ENCODE peak calls at places on chromosomes 4 and X, in five cellular contexts. C, G, B, X and M are unnamed samples.
A peak's percentile ranks its signal among the peaks of the same experiment; 100 is the strongest.

GRCh38 chr4:130563185-130563890 is 1467.4 kb downstream of the C4orf33 start:
- DNase-seq in C (peak; percentile 81), B (peak; percentile 82), X (peak; percentile 49), G (peak; percentile 88), M (no peak)

GRCh38 chr4:77473509-77473908 is 132.1 kb upstream of the CXCL13 start:
- DNase-seq in G (peak; percentile 64), X (peak; percentile 53), B (peak; percentile 37), C (peak; percentile 47), M (no peak)

GRCh38 chr4:156388826-156389225 is 435.2 kb upstream of the CTSO start:
- DNase-seq in B (no peak), X (peak; percentile 63), C (no peak), G (no peak), M (no peak)

GRCh38 chr4:185015108-185015507 is 3.2 kb upstream of the HELT start:
- DNase-seq in B (no peak), C (no peak), X (no peak), G (no peak), M (no peak)

GRCh38 chr4:1238676-1239000 is 10.3 kb downstream of the CTBP1 start:
- DNase-seq in G (no peak), B (no peak), C (no peak), X (no peak), M (peak; percentile 51)

GRCh38 chr4:132437117-132437516 is 712.0 kb upstream of the PCDH10 start:
- DNase-seq in G (no peak), B (no peak), C (no peak), X (no peak), M (no peak)

GRCh38 chr4:147842573-147842972 is 110.7 kb downstream of the ARHGAP10 start:
- DNase-seq in C (no peak), B (no peak), X (no peak), G (no peak), M (no peak)

GRCh38 chr4:86015412-86016350 is 344.2 kb downstream of the MAPK10 start:
- DNase-seq in X (no peak), G (no peak), C (no peak), B (no peak), M (no peak)

GRCh38 chr4:137961051-137961438 is 281.1 kb downstream of the SLC7A11 start:
- DNase-seq in X (peak; percentile 73), C (no peak), G (no peak), B (no peak), M (no peak)

GRCh38 chr4:155391932-155392331 is 15.2 kb upstream of the MAP9 start:
- DNase-seq in B (no peak), C (no peak), X (no peak), G (no peak), M (no peak)

GRCh38 chrX:101206471-101206870 is 13.1 kb upstream of the DRP2 start:
- DNase-seq in B (peak; percentile 9), C (no peak), X (peak; percentile 58), G (no peak), M (no peak)
- TF ChIP-seq CTCF in B (peak; percentile 38), C (peak; percentile 53), X (peak; percentile 57), G (peak; percentile 64), M (peak; percentile 14)

DNA sequence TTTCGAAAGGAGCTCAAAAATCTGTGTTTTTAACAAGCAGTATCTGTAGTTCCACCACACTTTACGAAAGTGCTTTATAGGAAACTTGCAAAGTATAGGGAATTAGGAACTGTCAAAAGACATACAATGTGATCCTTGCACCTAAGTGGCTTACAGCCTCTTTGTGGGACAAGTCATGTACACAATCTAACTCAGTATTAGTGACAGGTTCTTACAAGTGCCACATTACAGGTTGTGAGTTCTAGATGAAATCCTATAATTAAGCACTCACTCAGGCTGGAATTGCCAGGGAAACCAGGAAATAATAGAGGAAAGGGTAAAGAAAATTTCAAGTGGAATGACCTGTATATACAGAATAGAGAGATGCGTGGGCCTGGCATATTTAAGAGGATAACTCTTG is 567.3 kb upstream of the ATOH1 start:
- DNase-seq in B (no peak), C (no peak), G (no peak), X (no peak), M (no peak)
- H3K9ac ChIP-seq in B (no peak overlapping the region), C (no peak overlapping the region), G (no peak overlapping the region), X (no peak overlapping the region), M (no peak overlapping the region)

GRCh38 chr4:127406187-127406586 is 226.6 kb upstream of the INTU start:
- DNase-seq in G (no peak), B (no peak), X (no peak), C (no peak), M (no peak)

GRCh38 chr4:127403523-127404084 is 229.2 kb upstream of the INTU start:
- DNase-seq in B (no peak), G (no peak), C (no peak), X (no peak), M (no peak)

GRCh38 chr4:127400736-127401346 is 231.9 kb upstream of the INTU start:
- DNase-seq in G (peak; percentile 86), C (peak; percentile 73), B (peak; percentile 70), X (peak; percentile 68), M (no peak)
- TF ChIP-seq CTCF in G (peak; percentile 91), C (peak; percentile 86), B (peak; percentile 84), X (peak; percentile 75), M (peak; percentile 70)

GRCh38 chr4:6282247-6282646 is 12.6 kb downstream of the WFS1 start:
- DNase-seq in X (no peak), G (no peak), B (no peak), C (no peak), M (no peak)

GRCh38 chr4:6279582-6280289 is 10.1 kb downstream of the WFS1 start:
- DNase-seq in X (no peak), C (no peak), B (no peak), G (no peak), M (no peak)

GRCh38 chr4:6280365-6280996 is 10.8 kb downstream of the WFS1 start:
- DNase-seq in G (peak; percentile 58), B (no peak), C (no peak), X (peak; percentile 32), M (no peak)

GRCh38 chr4:6281436-6282144 is 11.9 kb downstream of the WFS1 start:
- DNase-seq in B (no peak), G (no peak), X (no peak), C (no peak), M (peak; percentile 65)

DNA sequence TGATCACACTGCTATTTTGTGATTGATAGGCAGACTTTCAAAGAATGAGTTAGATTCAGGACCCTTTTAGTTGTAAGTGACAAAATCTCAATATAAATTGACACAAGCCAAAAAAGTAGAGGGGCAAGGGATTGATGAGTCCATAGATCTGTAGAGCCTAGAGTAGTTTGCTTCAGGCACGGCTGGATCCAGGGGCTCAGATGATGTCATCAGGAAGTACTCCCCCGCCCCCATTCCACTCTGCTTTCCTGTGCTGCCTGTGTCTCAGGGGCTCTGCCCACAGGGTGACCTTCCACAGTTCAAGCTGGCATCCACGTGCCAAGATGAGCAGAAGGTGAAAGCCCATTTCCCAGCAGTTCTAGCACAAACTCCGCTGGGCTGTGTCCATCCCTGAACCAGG is 13.6 kb downstream of the WFS1 start:
- DNase-seq in B (no peak), G (no peak), X (no peak), C (no peak), M (no peak)
- H3K9ac ChIP-seq in B (no peak overlapping the region), G (no peak overlapping the region), X (no peak overlapping the region), C (no peak overlapping the region), M (no peak overlapping the region)

GRCh38 chr4:95362906-95363578 is 185.7 kb downstream of the UNC5C start:
- DNase-seq in B (peak; percentile 49), C (peak; percentile 44), G (peak; percentile 61), X (peak; percentile 12), M (no peak)
- TF ChIP-seq CTCF in B (peak; percentile 38), C (peak; percentile 63), G (peak; percentile 59), X (peak; percentile 48), M (no peak)

GRCh38 chr4:183197140-183197539 is 98.1 kb downstream of the WWC2 start:
- DNase-seq in X (no peak), B (no peak), G (no peak), C (no peak), M (no peak)

GRCh38 chr4:183201331-183201730 is 102.3 kb downstream of the WWC2 start:
- DNase-seq in B (no peak), G (no peak), X (peak; percentile 88), C (no peak), M (no peak)

GRCh38 chr4:183205193-183205592 is 106.1 kb downstream of the WWC2 start:
- DNase-seq in X (no peak), G (no peak), B (no peak), C (no peak), M (no peak)

GRCh38 chr4:183204793-183205192 is 105.7 kb downstream of the WWC2 start:
- DNase-seq in G (no peak), X (no peak), C (no peak), B (no peak), M (no peak)

DNA sequence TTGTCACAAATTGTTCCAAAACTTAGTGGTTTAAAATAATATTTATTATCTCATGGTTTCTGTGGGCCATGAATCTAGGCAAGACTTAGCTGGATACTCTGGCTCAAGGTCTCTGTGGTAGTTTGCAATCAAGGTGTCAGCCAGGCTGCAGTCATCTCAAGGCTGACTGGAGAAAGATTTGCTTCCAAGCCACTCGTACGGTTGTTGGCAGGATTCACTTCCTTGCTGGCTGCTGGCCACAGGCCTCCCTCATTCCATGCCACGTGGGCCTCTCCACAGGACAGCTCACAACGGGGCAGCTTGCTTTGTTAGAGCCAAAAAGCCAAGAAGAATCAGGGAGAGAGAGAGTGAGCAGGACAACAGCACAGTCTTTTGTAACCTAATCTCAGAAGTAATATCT is 101.4 kb downstream of the WWC2 start:
- DNase-seq in X (peak; percentile 91), C (no peak), B (peak; percentile 44), G (no peak), M (peak; percentile 83)
- H3K9ac ChIP-seq in X (peak overlapping the region; percentile 13), C (no peak overlapping the region), B (no peak overlapping the region), G (no peak overlapping the region), M (no peak overlapping the region)

GRCh38 chr4:83328486-83328885 is 6.2 kb downstream of the HPSE start:
- DNase-seq in G (peak; percentile 75), B (peak; percentile 27), X (no peak), C (peak; percentile 68), M (no peak)
- TF ChIP-seq CTCF in G (peak; percentile 64), B (peak; percentile 54), X (no peak), C (peak; percentile 57), M (no peak)

DNA sequence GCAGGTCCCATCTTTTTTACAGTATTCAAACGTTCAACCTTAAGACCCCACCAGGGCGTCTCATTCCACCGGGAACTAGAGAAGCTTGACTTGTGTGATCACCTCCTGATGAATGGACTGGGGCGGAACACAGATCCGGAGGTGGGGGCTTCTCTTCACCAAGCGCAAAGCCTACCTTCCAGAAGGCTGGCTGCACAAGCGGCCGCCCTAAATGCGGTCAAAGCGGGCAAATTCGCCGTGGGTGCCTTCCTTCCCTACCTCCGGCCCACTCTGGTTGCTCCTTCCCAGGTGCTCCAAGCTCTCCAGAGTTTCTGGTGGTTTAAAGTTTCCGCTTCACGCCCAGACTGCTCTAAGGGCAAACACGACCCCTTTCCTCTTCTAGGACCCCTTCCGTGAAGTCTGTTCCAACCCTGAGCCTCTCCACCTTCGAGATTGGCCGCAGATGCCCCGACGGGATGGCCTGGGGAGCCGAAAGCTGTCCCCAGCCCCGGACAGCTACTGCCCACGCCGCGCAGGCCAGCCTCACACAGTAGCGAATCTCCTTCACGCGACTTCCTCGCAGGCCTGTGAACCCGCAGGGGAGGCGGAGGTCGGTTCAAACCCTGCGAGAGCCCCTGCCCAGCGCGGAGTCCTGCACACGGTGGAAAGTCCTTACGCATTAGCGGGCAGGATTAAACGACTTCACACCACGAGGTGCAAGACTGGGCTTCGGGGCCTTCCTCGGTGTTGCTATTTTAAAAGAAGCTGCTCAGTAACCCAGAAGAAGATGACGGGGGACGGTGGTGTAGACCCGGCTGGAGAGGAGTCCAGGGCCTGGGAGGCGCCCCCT is 1.6 kb upstream of the WWC2 start:
- DNase-seq in C (peak; percentile 65), G (peak; percentile 85), B (peak; percentile 72), X (no peak), M (peak; percentile 82)
- H3K9ac ChIP-seq in C (peak overlapping the region; percentile 35), G (peak overlapping the region; percentile 97), B (peak overlapping the region; percentile 76), X (peak overlapping the region; percentile 72), M (peak overlapping the region; percentile 59)